ENCODE peak calls at places on chromosomes 7 and 10, in four cellular contexts. B is Calu3, L is EL, Z is H7. D is an unnamed sample.

GRCh38 chr10:120979435-120980315 is 128.5 kb downstream of the WDR11 start:
- DNase-seq in Z (peak), L (no peak), B (peak), D (peak)

GRCh38 chr7:151025924-151026671 is 1.8 kb upstream of the ATG9B start:
- DNase-seq in L (peak), B (peak), Z (no peak), D (no peak)

GRCh38 chr7:23120106-23120505 is 14.5 kb downstream of the KLHL7 start:
- DNase-seq in B (no peak), Z (no peak), L (no peak), D (no peak)

GRCh38 chr7:42014625-42015412 is 222.2 kb downstream of the GLI3 start:
- DNase-seq in L (peak), Z (peak), B (peak), D (peak)

GRCh38 chr7:69736411-69736810 is 138.1 kb downstream of the AUTS2 start:
- DNase-seq in B (no peak), L (no peak), Z (no peak), D (no peak)

GRCh38 chr10:71268751-71269150 is 50.3 kb upstream of the SLC29A3 start:
- DNase-seq in B (no peak), L (no peak), Z (no peak), D (no peak)

GRCh38 chr7:151010307-151011096 is 13.8 kb downstream of the ATG9B start:
- DNase-seq in Z (peak), L (no peak), B (no peak), D (no peak)

GRCh38 chr10:69403519-69403918 is 13.2 kb downstream of the TACR2 start:
- DNase-seq in B (no peak), L (peak), Z (no peak), D (no peak)

GRCh38 chr7:50754684-50755083 is 28.0 kb downstream of the GRB10 start:
- DNase-seq in L (no peak), Z (no peak), B (no peak), D (no peak)

GRCh38 chr10:78953124-78954008 is 115.4 kb upstream of the ZMIZ1 start:
- DNase-seq in L (peak), Z (no peak), B (no peak), D (no peak)

D was measured in A549.